ENCODE peak calls at places on chromosomes 12 and 14, in seven cellular contexts. O is IMR-90; M is brain microvascular endothelial cell; D is upper lobe of right lung; Y is pancreas; R is RWPE2; Z is CD4-positive, alpha-beta T cell. J is an unnamed sample.
A peak's percentile ranks its signal among the peaks of the same experiment; 100 is the strongest.

GRCh38 chr12:132327351-132328171 is 1.8 kb downstream of the GALNT9 start:
- DNase-seq in D (peak; percentile 80), Z (no peak), M (peak; percentile 88), Y (no peak), R (no peak), O (peak; percentile 82), J (peak; percentile 47)

GRCh38 chr12:95605087-95605486 is 53.8 kb upstream of the USP44 start:
- DNase-seq in D (no peak), R (no peak), Y (no peak), M (peak; percentile 60), Z (no peak), O (peak; percentile 77), J (no peak)

GRCh38 chr12:115223322-115223721 is 539.3 kb upstream of the TBX3 start:
- DNase-seq in D (no peak), Z (no peak), Y (no peak), M (peak; percentile 41), O (peak; percentile 82), R (no peak), J (no peak)

GRCh38 chr14:99069946-99070345 is 202.1 kb downstream of the BCL11B start:
- DNase-seq in D (no peak), M (no peak), R (no peak), O (no peak), Y (no peak), Z (no peak), J (no peak)

GRCh38 chr14:25394356-25394755 is 344.4 kb upstream of the STXBP6 start:
- DNase-seq in O (no peak), R (no peak), Z (no peak), M (no peak), D (no peak), Y (no peak), J (no peak)

GRCh38 chr12:49501895-49502294 is 36.9 kb upstream of the KCNH3 start:
- DNase-seq in M (no peak), Z (no peak), Y (no peak), D (no peak), O (no peak), R (no peak), J (no peak)

GRCh38 chr14:32648434-32648833 is 290.2 kb upstream of the NPAS3 start:
- DNase-seq in Z (no peak), Y (no peak), M (no peak), R (no peak), O (peak; percentile 68), D (no peak), J (peak; percentile 79)

GRCh38 chr12:56387152-56387551 is 24.5 kb upstream of the APOF start:
- DNase-seq in O (peak; percentile 49), M (peak; percentile 14), D (no peak), Y (no peak), R (no peak), Z (no peak), J (peak; percentile 21)

GRCh38 chr12:83121886-83122622 is 435.3 kb downstream of the TMTC2 start:
- DNase-seq in Y (no peak), M (no peak), Z (no peak), O (no peak), R (no peak), D (no peak), J (no peak)

GRCh38 chr14:31982642-31983041 is 94.5 kb upstream of the ARHGAP5 start:
- DNase-seq in R (no peak), Y (no peak), Z (no peak), O (no peak), D (no peak), M (no peak), J (no peak)

GRCh38 chr14:21102472-21103164 is 1.8 kb downstream of the TMEM253 start:
- DNase-seq in Z (no peak), D (no peak), M (no peak), R (no peak), Y (no peak), O (no peak), J (no peak)

GRCh38 chr12:67068204-67068731 is 200.9 kb upstream of the CAND1 start:
- DNase-seq in M (no peak), Y (no peak), O (no peak), D (no peak), R (no peak), Z (no peak), J (no peak)

GRCh38 chr14:21894003-21894897 is 220.6 kb upstream of the OR4E1 start:
- DNase-seq in D (no peak), M (no peak), Y (no peak), O (no peak), R (no peak), Z (peak; percentile 34), J (no peak)

GRCh38 chr14:90968025-90968424 is 92.4 kb downstream of the RPS6KA5 start:
- DNase-seq in D (no peak), M (peak; percentile 12), O (no peak), R (no peak), Y (no peak), Z (no peak), J (no peak)

GRCh38 chr14:54106802-54107377 is 150.3 kb upstream of the BMP4 start:
- DNase-seq in M (no peak), R (no peak), Z (no peak), D (no peak), O (no peak), Y (no peak), J (no peak)

GRCh38 chr14:61300754-61301153 is 19.6 kb upstream of the TMEM30B start:
- DNase-seq in R (no peak), O (no peak), D (no peak), M (no peak), Y (no peak), Z (no peak), J (no peak)

GRCh38 chr14:95222870-95223398 is 65.6 kb upstream of the DICER1 start:
- DNase-seq in M (peak; percentile 74), Z (no peak), D (no peak), Y (no peak), R (no peak), O (peak; percentile 50), J (no peak)

GRCh38 chr12:117188961-117189724 is 1.1 kb downstream of the FBXO21 start:
- DNase-seq in Y (no peak), D (no peak), O (peak; percentile 72), Z (no peak), M (peak; percentile 17), R (no peak), J (no peak)

GRCh38 chr12:9037431-9037830 is 48.1 kb downstream of the KLRG1 start:
- DNase-seq in Z (no peak), Y (no peak), O (no peak), R (no peak), D (no peak), M (no peak), J (no peak)

GRCh38 chr14:73741386-73741875 is 27.2 kb upstream of the PNMA1 start:
- DNase-seq in O (peak; percentile 66), D (peak; percentile 82), Z (peak; percentile 51), Y (no peak), R (peak; percentile 98), M (peak; percentile 55), J (no peak)

GRCh38 chr12:65889144-65889880 is 65.0 kb downstream of the HMGA2 start:
- DNase-seq in D (no peak), R (no peak), Y (no peak), M (no peak), Z (no peak), O (no peak), J (no peak)

GRCh38 chr12:51025182-51025747 is 919 bp downstream of the SLC11A2 start:
- DNase-seq in R (no peak), O (no peak), M (no peak), D (no peak), Z (no peak), Y (no peak), J (no peak)

GRCh38 chr12:51027342-51027835 is 1.2 kb upstream of the SLC11A2 start:
- DNase-seq in O (no peak), D (no peak), Y (no peak), Z (no peak), R (no peak), M (no peak), J (no peak)

GRCh38 chr12:51028811-51029146 is 2.6 kb upstream of the SLC11A2 start:
- DNase-seq in Y (no peak), Z (no peak), M (no peak), O (no peak), D (no peak), R (no peak), J (peak; percentile 10)

GRCh38 chr12:51025748-51026654 is at the start of gene SLC11A2:
- DNase-seq in Y (peak; percentile 97), R (peak; percentile 95), Z (peak; percentile 83), M (peak; percentile 87), O (peak; percentile 90), D (peak; percentile 99), J (peak; percentile 52)

GRCh38 chr12:51028126-51028810 is 2.1 kb upstream of the SLC11A2 start:
- DNase-seq in D (no peak), M (peak; percentile 17), Y (no peak), Z (no peak), R (no peak), O (peak; percentile 33), J (no peak)
- TF ChIP-seq CTCF in D (peak; percentile 39), M (peak; percentile 54), Y (peak; percentile 11), Z (peak; percentile 36), R (peak; percentile 55), O (peak; percentile 43), J (peak; percentile 43)

GRCh38 chr12:25376392-25376791 is 125.7 kb upstream of the KRAS start:
- DNase-seq in Y (no peak), Z (no peak), R (no peak), D (no peak), M (no peak), O (no peak), J (no peak)
- H3K27me3 ChIP-seq in Y (no peaks in the 10 kb centered on the region), Z (no peaks in the 10 kb centered on the region), R (no peaks in the 10 kb centered on the region), D (no peaks in the 10 kb centered on the region), M (no peaks in the 10 kb centered on the region), O (no peaks in the 10 kb centered on the region), J (no peaks in the 10 kb centered on the region)

DNA sequence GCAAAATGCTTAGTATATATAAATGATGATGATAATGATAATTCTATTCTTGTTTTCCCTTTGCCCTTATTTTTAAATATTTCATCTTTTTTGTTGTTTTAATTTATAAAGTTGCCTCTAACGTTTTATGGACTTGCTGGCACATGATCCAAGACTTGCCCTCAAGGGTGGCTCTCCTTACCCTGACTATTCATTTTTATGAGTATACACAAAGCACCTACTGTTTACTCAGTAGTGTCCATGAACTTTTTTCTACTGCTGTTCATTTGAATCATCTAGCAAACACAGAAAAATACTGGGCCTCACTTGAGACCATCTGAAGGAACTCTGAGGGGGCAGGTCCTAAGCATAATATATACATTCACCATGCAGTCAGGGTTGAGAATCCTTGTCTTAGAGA is 276.2 kb downstream of the AACS start:
- DNase-seq in Y (no peak), R (no peak), M (no peak), Z (no peak), D (no peak), O (no peak), J (no peak)
- TF ChIP-seq CTCF in Y (no peak), R (no peak), M (no peak), Z (no peak), D (no peak), O (no peak), J (no peak)

GRCh38 chr12:53951577-53952334 is 2.9 kb upstream of the HOXC12 start:
- DNase-seq in Z (no peak), Y (no peak), D (peak; percentile 34), R (peak; percentile 36), O (no peak), M (no peak), J (no peak)
- H3K27me3 ChIP-seq in Z (peaks cover 99% of the 10 kb centered on the region), Y (peaks cover 24% of the 10 kb centered on the region), D (peaks cover 97% of the 10 kb centered on the region), R (peaks cover 87% of the 10 kb centered on the region), O (peaks cover 95% of the 10 kb centered on the region), M (peaks cover 94% of the 10 kb centered on the region), J (peaks cover 65% of the 10 kb centered on the region)